ENCODE peak calls at places on chromosomes 6 and 20, in six cellular contexts. One of them, this sample, is unnamed.

GRCh38 chr6:15365273-15365687 is 119.4 kb downstream of the JARID2 start:
- DNase-seq in OCI-LY7: no peak
- DNase-seq in EH: peak
- DNase-seq in hepatocyte: peak
- DNase-seq in uterus: peak
- DNase-seq in stimulated activated CD4-positive, alpha-beta T cell treated with anti-CD3 and anti-CD28 coated beads, Interleukin-15, amount 100 ng/mL, for 24 hours: peak
- DNase-seq in this sample: peak

GRCh38 chr6:2942916-2943563 is 28.3 kb downstream of the SERPINB6 start:
- DNase-seq in OCI-LY7: peak
- DNase-seq in EH: no peak
- DNase-seq in hepatocyte: no peak
- DNase-seq in uterus: no peak
- DNase-seq in stimulated activated CD4-positive, alpha-beta T cell treated with anti-CD3 and anti-CD28 coated beads, Interleukin-15, amount 100 ng/mL, for 24 hours: no peak
- DNase-seq in this sample: no peak

GRCh38 chr6:26576929-26577719 is 19.6 kb upstream of the ABT1 start:
- DNase-seq in OCI-LY7: no peak
- DNase-seq in EH: peak
- DNase-seq in hepatocyte: peak
- DNase-seq in uterus: peak
- DNase-seq in stimulated activated CD4-positive, alpha-beta T cell treated with anti-CD3 and anti-CD28 coated beads, Interleukin-15, amount 100 ng/mL, for 24 hours: peak
- DNase-seq in this sample: peak

GRCh38 chr20:32580970-32581838 is 3.9 kb downstream of the NOL4L start:
- DNase-seq in OCI-LY7: peak
- DNase-seq in EH: no peak
- DNase-seq in hepatocyte: peak
- DNase-seq in uterus: no peak
- DNase-seq in stimulated activated CD4-positive, alpha-beta T cell treated with anti-CD3 and anti-CD28 coated beads, Interleukin-15, amount 100 ng/mL, for 24 hours: peak
- DNase-seq in this sample: peak

GRCh38 chr6:116229287-116229913 is 24.5 kb downstream of the TSPYL4 start:
- DNase-seq in OCI-LY7: peak
- DNase-seq in EH: peak
- DNase-seq in hepatocyte: peak
- DNase-seq in uterus: peak
- DNase-seq in stimulated activated CD4-positive, alpha-beta T cell treated with anti-CD3 and anti-CD28 coated beads, Interleukin-15, amount 100 ng/mL, for 24 hours: peak
- DNase-seq in this sample: peak

GRCh38 chr6:158603261-158604047 is 41.1 kb downstream of the DYNLT1 start:
- DNase-seq in OCI-LY7: no peak
- DNase-seq in EH: no peak
- DNase-seq in hepatocyte: no peak
- DNase-seq in uterus: no peak
- DNase-seq in stimulated activated CD4-positive, alpha-beta T cell treated with anti-CD3 and anti-CD28 coated beads, Interleukin-15, amount 100 ng/mL, for 24 hours: no peak
- DNase-seq in this sample: no peak

GRCh38 chr6:82984720-82985119 is 80.9 kb downstream of the UBE3D start:
- DNase-seq in OCI-LY7: no peak
- DNase-seq in EH: no peak
- DNase-seq in hepatocyte: no peak
- DNase-seq in uterus: no peak
- DNase-seq in stimulated activated CD4-positive, alpha-beta T cell treated with anti-CD3 and anti-CD28 coated beads, Interleukin-15, amount 100 ng/mL, for 24 hours: no peak
- DNase-seq in this sample: no peak

GRCh38 chr6:155154158-155154830 is 109.5 kb upstream of the CLDN20 start:
- DNase-seq in OCI-LY7: no peak
- DNase-seq in EH: peak
- DNase-seq in hepatocyte: peak
- DNase-seq in uterus: peak
- DNase-seq in stimulated activated CD4-positive, alpha-beta T cell treated with anti-CD3 and anti-CD28 coated beads, Interleukin-15, amount 100 ng/mL, for 24 hours: peak
- DNase-seq in this sample: no peak

GRCh38 chr20:18778993-18779392 is 34.6 kb upstream of the SCP2D1 start:
- DNase-seq in OCI-LY7: no peak
- DNase-seq in EH: no peak
- DNase-seq in hepatocyte: no peak
- DNase-seq in uterus: no peak
- DNase-seq in stimulated activated CD4-positive, alpha-beta T cell treated with anti-CD3 and anti-CD28 coated beads, Interleukin-15, amount 100 ng/mL, for 24 hours: no peak
- DNase-seq in this sample: no peak

GRCh38 chr6:35181933-35182612 is 31.7 kb upstream of the SCUBE3 start:
- DNase-seq in OCI-LY7: no peak
- DNase-seq in EH: peak
- DNase-seq in hepatocyte: peak
- DNase-seq in uterus: peak
- DNase-seq in stimulated activated CD4-positive, alpha-beta T cell treated with anti-CD3 and anti-CD28 coated beads, Interleukin-15, amount 100 ng/mL, for 24 hours: no peak
- DNase-seq in this sample: peak

GRCh38 chr6:43186019-43186418 is 4.0 kb downstream of the CUL9 start:
- DNase-seq in OCI-LY7: no peak
- DNase-seq in EH: no peak
- DNase-seq in hepatocyte: no peak
- DNase-seq in uterus: no peak
- DNase-seq in stimulated activated CD4-positive, alpha-beta T cell treated with anti-CD3 and anti-CD28 coated beads, Interleukin-15, amount 100 ng/mL, for 24 hours: no peak
- DNase-seq in this sample: no peak

GRCh38 chr20:8507231-8507630 is 375.2 kb downstream of the PLCB1 start:
- DNase-seq in OCI-LY7: no peak
- DNase-seq in EH: no peak
- DNase-seq in hepatocyte: no peak
- DNase-seq in uterus: no peak
- DNase-seq in stimulated activated CD4-positive, alpha-beta T cell treated with anti-CD3 and anti-CD28 coated beads, Interleukin-15, amount 100 ng/mL, for 24 hours: no peak
- DNase-seq in this sample: no peak

GRCh38 chr6:119079288-119079809 is 885 bp upstream of the FAM184A start:
- DNase-seq in OCI-LY7: no peak
- DNase-seq in EH: peak
- DNase-seq in hepatocyte: peak
- DNase-seq in uterus: no peak
- DNase-seq in stimulated activated CD4-positive, alpha-beta T cell treated with anti-CD3 and anti-CD28 coated beads, Interleukin-15, amount 100 ng/mL, for 24 hours: no peak
- DNase-seq in this sample: no peak

GRCh38 chr6:116004841-116005507 is 55.7 kb downstream of the FRK start:
- DNase-seq in OCI-LY7: no peak
- DNase-seq in EH: no peak
- DNase-seq in hepatocyte: no peak
- DNase-seq in uterus: no peak
- DNase-seq in stimulated activated CD4-positive, alpha-beta T cell treated with anti-CD3 and anti-CD28 coated beads, Interleukin-15, amount 100 ng/mL, for 24 hours: no peak
- DNase-seq in this sample: no peak

GRCh38 chr20:45433316-45433715 is 17.4 kb downstream of the PIGT start:
- DNase-seq in OCI-LY7: no peak
- DNase-seq in EH: peak
- DNase-seq in hepatocyte: no peak
- DNase-seq in uterus: peak
- DNase-seq in stimulated activated CD4-positive, alpha-beta T cell treated with anti-CD3 and anti-CD28 coated beads, Interleukin-15, amount 100 ng/mL, for 24 hours: no peak
- DNase-seq in this sample: no peak

GRCh38 chr6:38279423-38279822 is 360.3 kb downstream of the BTBD9 start:
- DNase-seq in OCI-LY7: no peak
- DNase-seq in EH: no peak
- DNase-seq in hepatocyte: no peak
- DNase-seq in uterus: no peak
- DNase-seq in stimulated activated CD4-positive, alpha-beta T cell treated with anti-CD3 and anti-CD28 coated beads, Interleukin-15, amount 100 ng/mL, for 24 hours: no peak
- DNase-seq in this sample: no peak

GRCh38 chr6:7073810-7074525 is 33.8 kb upstream of the RREB1 start:
- DNase-seq in OCI-LY7: no peak
- DNase-seq in EH: no peak
- DNase-seq in hepatocyte: no peak
- DNase-seq in uterus: no peak
- DNase-seq in stimulated activated CD4-positive, alpha-beta T cell treated with anti-CD3 and anti-CD28 coated beads, Interleukin-15, amount 100 ng/mL, for 24 hours: peak
- DNase-seq in this sample: peak

GRCh38 chr6:51541847-51542246 is 545.6 kb downstream of the PKHD1 start:
- DNase-seq in OCI-LY7: no peak
- DNase-seq in EH: no peak
- DNase-seq in hepatocyte: peak
- DNase-seq in uterus: no peak
- DNase-seq in stimulated activated CD4-positive, alpha-beta T cell treated with anti-CD3 and anti-CD28 coated beads, Interleukin-15, amount 100 ng/mL, for 24 hours: no peak
- DNase-seq in this sample: no peak

GRCh38 chr6:21887301-21888185 is 294.0 kb downstream of the SOX4 start:
- DNase-seq in OCI-LY7: no peak
- DNase-seq in EH: peak
- DNase-seq in hepatocyte: no peak
- DNase-seq in uterus: no peak
- DNase-seq in stimulated activated CD4-positive, alpha-beta T cell treated with anti-CD3 and anti-CD28 coated beads, Interleukin-15, amount 100 ng/mL, for 24 hours: no peak
- DNase-seq in this sample: no peak

GRCh38 chr20:8808180-8808535 is 260.7 kb upstream of the PLCB4 start:
- DNase-seq in OCI-LY7: no peak
- DNase-seq in EH: peak
- DNase-seq in hepatocyte: no peak
- DNase-seq in uterus: no peak
- DNase-seq in stimulated activated CD4-positive, alpha-beta T cell treated with anti-CD3 and anti-CD28 coated beads, Interleukin-15, amount 100 ng/mL, for 24 hours: no peak
- DNase-seq in this sample: peak

GRCh38 chr6:159190460-159190859 is 21.3 kb downstream of the FNDC1 start:
- DNase-seq in OCI-LY7: no peak
- DNase-seq in EH: no peak
- DNase-seq in hepatocyte: no peak
- DNase-seq in uterus: no peak
- DNase-seq in stimulated activated CD4-positive, alpha-beta T cell treated with anti-CD3 and anti-CD28 coated beads, Interleukin-15, amount 100 ng/mL, for 24 hours: no peak
- DNase-seq in this sample: no peak

GRCh38 chr6:52126231-52126630 is 38.8 kb upstream of the PKHD1 start:
- DNase-seq in OCI-LY7: no peak
- DNase-seq in EH: no peak
- DNase-seq in hepatocyte: no peak
- DNase-seq in uterus: no peak
- DNase-seq in stimulated activated CD4-positive, alpha-beta T cell treated with anti-CD3 and anti-CD28 coated beads, Interleukin-15, amount 100 ng/mL, for 24 hours: no peak
- DNase-seq in this sample: no peak

This sample was measured in body of pancreas.